ENCODE peak calls at places on chromosomes 6 and 20, in five cellular contexts. R, O, M, K and Z are unnamed samples.

GRCh38 chr6:51738614-51739013 is 348.8 kb downstream of the PKHD1 start:
- DNase-seq in R (no peak), O (no peak), M (no peak), K (no peak), Z (no peak)

GRCh38 chr6:32075781-32076494 is 33.2 kb downstream of the TNXB start:
- DNase-seq in R (no peak), O (no peak), M (no peak), K (no peak), Z (no peak)

GRCh38 chr6:144285798-144286502 is 815 bp downstream of the UTRN start:
- DNase-seq in R (peak; percentile 72), O (peak; percentile 57), M (peak; percentile 12), K (no peak), Z (no peak)

GRCh38 chr6:31143148-31143547 is 4.3 kb upstream of the PSORS1C2 start:
- DNase-seq in R (no peak), O (no peak), M (peak; percentile 45), K (no peak), Z (no peak)

GRCh38 chr6:44452725-44453124 is 65.2 kb downstream of the CDC5L start:
- DNase-seq in R (no peak), O (no peak), M (peak; percentile 85), K (no peak), Z (no peak)

GRCh38 chr6:169140986-169141495 is 112.6 kb downstream of the THBS2 start:
- DNase-seq in R (no peak), O (no peak), M (no peak), K (no peak), Z (no peak)

GRCh38 chr6:37201726-37202125 is 31.8 kb downstream of the PIM1 start:
- DNase-seq in R (no peak), O (no peak), M (no peak), K (no peak), Z (no peak)

GRCh38 chr6:70847685-70848084 is 109.2 kb downstream of the B3GAT2 start:
- DNase-seq in R (no peak), O (no peak), M (no peak), K (no peak), Z (no peak)

GRCh38 chr20:22559711-22560305 is 24.6 kb downstream of the FOXA2 start:
- DNase-seq in R (no peak), O (no peak), M (no peak), K (no peak), Z (no peak)

GRCh38 chr6:4671587-4672115 is 104.6 kb upstream of the CDYL start:
- DNase-seq in R (no peak), O (no peak), M (no peak), K (no peak), Z (no peak)

GRCh38 chr6:82240191-82240590 is 7.4 kb downstream of the IBTK start:
- DNase-seq in R (no peak), O (no peak), M (no peak), K (no peak), Z (no peak)

GRCh38 chr6:16265351-16266341 is 27.3 kb downstream of the GMPR start:
- DNase-seq in R (no peak), O (no peak), M (no peak), K (no peak), Z (no peak)

GRCh38 chr6:15945593-15946159 is 183.2 kb upstream of the MYLIP start:
- DNase-seq in R (no peak), O (no peak), M (peak; percentile 83), K (no peak), Z (no peak)

GRCh38 chr6:73231986-73232391 is 6.7 kb upstream of the KHDC1L start:
- DNase-seq in R (no peak), O (no peak), M (peak; percentile 57), K (no peak), Z (no peak)

GRCh38 chr20:63438121-63438520 is 34.3 kb downstream of the KCNQ2 start:
- DNase-seq in R (no peak), O (no peak), M (no peak), K (no peak), Z (no peak)

GRCh38 chr20:22430154-22430745 is 154.1 kb downstream of the FOXA2 start:
- DNase-seq in R (no peak), O (no peak), M (peak; percentile 57), K (no peak), Z (no peak)